ENCODE peak calls at places on chromosomes 13 and 19, in nine cellular contexts. A, G, T, H, W, F, K, E and Q are unnamed samples.

GRCh38 chr19:19381007-19381926 is 24.2 kb upstream of the GATAD2A start:
- DNase-seq in W (no peak), A (no peak), G (no peak), H (no peak), E (no peak), T (no peak), K (no peak), F (no peak), Q (no peak)

GRCh38 chr19:13506550-13506878 is 235 bp upstream of the CACNA1A start:
- DNase-seq in K (no peak), E (no peak), F (no peak), G (no peak), T (no peak), H (no peak), A (peak), W (no peak), Q (no peak)

GRCh38 chr19:13036366-13036976 is 41.2 kb downstream of the NFIX start:
- DNase-seq in K (peak), G (no peak), A (peak), T (peak), E (no peak), H (no peak), W (peak), F (no peak), Q (peak)

GRCh38 chr19:19022380-19022961 is 10.8 kb downstream of the SUGP2 start:
- DNase-seq in K (no peak), F (no peak), T (no peak), G (no peak), W (no peak), E (no peak), H (no peak), A (no peak), Q (no peak)

GRCh38 chr13:51000576-51001260 is 91.1 kb downstream of the RNASEH2B start:
- DNase-seq in A (no peak), G (peak), F (no peak), W (peak), H (no peak), T (peak), K (no peak), E (no peak), Q (peak)

GRCh38 chr19:55261671-55262126 is 2.9 kb upstream of the PPP6R1 start:
- DNase-seq in K (no peak), A (no peak), T (no peak), G (no peak), E (no peak), F (no peak), W (no peak), H (no peak), Q (no peak)

GRCh38 chr13:50208826-50209335 is 193.6 kb downstream of the KCNRG start:
- DNase-seq in G (peak), T (peak), K (peak), W (peak), E (peak), F (no peak), A (peak), H (no peak), Q (peak)

GRCh38 chr19:3821857-3822364 is 35.7 kb upstream of the MATK start:
- DNase-seq in T (peak), H (peak), K (peak), E (no peak), A (peak), W (no peak), F (peak), G (peak), Q (peak)

GRCh38 chr19:11191273-11191755 is 6.0 kb downstream of the KANK2 start:
- DNase-seq in A (peak), K (no peak), H (peak), E (peak), G (peak), T (peak), F (no peak), W (peak), Q (peak)

GRCh38 chr13:105990256-105990958 is 545.1 kb downstream of the EFNB2 start:
- DNase-seq in H (no peak), E (no peak), W (peak), F (no peak), A (peak), G (no peak), K (no peak), T (peak), Q (peak)

GRCh38 chr19:45130888-45131615 is 29.7 kb downstream of the NKPD1 start:
- DNase-seq in E (no peak), W (peak), G (no peak), A (no peak), H (no peak), T (peak), F (no peak), K (peak), Q (peak)

GRCh38 chr13:113761136-113761535 is 2.1 kb downstream of the TMEM255B start:
- DNase-seq in K (no peak), E (peak), A (no peak), H (no peak), F (no peak), W (no peak), T (no peak), G (no peak), Q (no peak)

GRCh38 chr13:20495087-20496023 is 30.3 kb downstream of the CRYL1 start:
- DNase-seq in T (peak), E (no peak), G (peak), W (peak), K (peak), F (peak), H (peak), A (peak), Q (peak)

GRCh38 chr13:51355217-51355616 is 15.7 kb downstream of the SERPINE3 start:
- DNase-seq in H (no peak), W (no peak), T (no peak), G (no peak), F (no peak), A (no peak), K (no peak), E (no peak), Q (no peak)

GRCh38 chr19:45657520-45658163 is 10.4 kb upstream of the GIPR start:
- DNase-seq in E (no peak), F (no peak), H (no peak), A (no peak), W (no peak), K (no peak), T (no peak), G (no peak), Q (no peak)

GRCh38 chr13:24683833-24684599 is 3.8 kb downstream of the ATP12A start:
- DNase-seq in H (peak), T (peak), F (peak), A (peak), E (no peak), G (no peak), K (peak), W (peak), Q (peak)

GRCh38 chr19:9848060-9848459 is 12.9 kb downstream of the PIN1 start:
- DNase-seq in K (peak), F (peak), T (no peak), A (no peak), W (no peak), H (peak), G (no peak), E (no peak), Q (no peak)

GRCh38 chr19:45075215-45076028 is 856 bp downstream of the ZNF296 start:
- DNase-seq in A (peak), F (no peak), T (peak), E (peak), W (no peak), K (peak), G (peak), H (peak), Q (no peak)

GRCh38 chr19:373391-374182 is 29.0 kb upstream of the MIER2 start:
- DNase-seq in F (no peak), H (no peak), W (no peak), T (no peak), K (peak), G (no peak), A (no peak), E (no peak), Q (no peak)

GRCh38 chr19:6693056-6693471 is 23.1 kb upstream of the TNFSF14 start:
- DNase-seq in G (no peak), T (no peak), A (no peak), W (no peak), F (no peak), E (no peak), K (no peak), H (no peak), Q (no peak)

GRCh38 chr13:66657165-66657895 is 572.8 kb downstream of the PCDH9 start:
- DNase-seq in E (no peak), W (peak), G (peak), A (peak), T (peak), K (peak), H (no peak), F (no peak), Q (peak)

GRCh38 chr19:15562861-15563260 is 52.2 kb upstream of the CYP4F8 start:
- DNase-seq in T (no peak), G (no peak), F (no peak), E (no peak), W (peak), A (peak), K (peak), H (no peak), Q (no peak)

GRCh38 chr13:113162783-113163685 is 4.6 kb downstream of the PROZ start:
- DNase-seq in H (no peak), T (no peak), K (no peak), A (no peak), E (no peak), G (no peak), F (no peak), W (no peak), Q (no peak)

GRCh38 chr13:32311188-32311897 is 3.8 kb downstream of the ZAR1L start:
- DNase-seq in F (no peak), K (no peak), T (no peak), W (no peak), H (no peak), A (no peak), G (no peak), E (no peak), Q (no peak)

GRCh38 chr13:45615501-45616101 is at the start of gene ERICH6B:
- DNase-seq in K (no peak), E (no peak), W (no peak), G (no peak), A (peak), T (no peak), F (no peak), H (no peak), Q (peak)

GRCh38 chr19:13162749-13163608 is 12.8 kb downstream of the IER2 start:
- DNase-seq in W (peak), T (peak), A (peak), F (peak), H (peak), E (peak), G (peak), K (peak), Q (peak)

GRCh38 chr13:108176685-108177274 is 38.6 kb downstream of the LIG4 start:
- DNase-seq in W (peak), H (peak), F (peak), G (no peak), K (peak), E (no peak), T (peak), A (peak), Q (no peak)

GRCh38 chr19:23799321-23799720 is 40.6 kb upstream of the ZNF681 start:
- DNase-seq in W (no peak), A (no peak), G (no peak), E (no peak), K (no peak), H (no peak), F (no peak), T (no peak), Q (no peak)

GRCh38 chr19:4539697-4540581 is at the start of gene LRG1:
- DNase-seq in H (peak), F (no peak), T (peak), G (peak), W (no peak), K (peak), E (no peak), A (no peak), Q (no peak)

GRCh38 chr19:44611812-44612295 is 1.5 kb upstream of the IGSF23 start:
- DNase-seq in G (no peak), T (no peak), F (no peak), A (no peak), K (no peak), W (no peak), E (no peak), H (no peak), Q (no peak)

GRCh38 chr13:90867336-90867683 is 480.2 kb upstream of the MIR17HG start:
- DNase-seq in E (no peak), T (peak), A (peak), W (peak), H (peak), F (no peak), K (peak), G (peak), Q (peak)

GRCh38 chr13:42066542-42066941 is 18.1 kb downstream of the DGKH start:
- DNase-seq in T (no peak), K (no peak), W (no peak), A (peak), H (no peak), E (no peak), F (no peak), G (no peak), Q (no peak)

GRCh38 chr13:78712866-78713265 is 53.9 kb upstream of the OBI1 start:
- DNase-seq in K (no peak), E (no peak), F (no peak), G (no peak), H (no peak), W (no peak), T (no peak), A (no peak), Q (no peak)